ENCODE peak calls at places on chromosomes 5 and 9, in seven cellular contexts. One of them, this sample, is unnamed.

GRCh38 chr9:84261082-84261746 is 79.3 kb downstream of the SLC28A3 start:
- DNase-seq in NCI-H2029: peak
- DNase-seq in A549: peak
- DNase-seq in CD14-positive monocyte: peak
- DNase-seq in GM13977: peak
- DNase-seq in mesenteric fat pad: no peak
- DNase-seq in choroid plexus epithelial cell: peak
- DNase-seq in this sample: peak

GRCh38 chr9:93665566-93666278 is 89.3 kb downstream of the PHF2 start:
- DNase-seq in NCI-H2029: no peak
- DNase-seq in A549: no peak
- DNase-seq in CD14-positive monocyte: peak
- DNase-seq in GM13977: no peak
- DNase-seq in mesenteric fat pad: peak
- DNase-seq in choroid plexus epithelial cell: no peak
- DNase-seq in this sample: no peak

GRCh38 chr9:70491798-70492736 is 77.6 kb upstream of the KLF9 start:
- DNase-seq in NCI-H2029: peak
- DNase-seq in A549: no peak
- DNase-seq in CD14-positive monocyte: no peak
- DNase-seq in GM13977: no peak
- DNase-seq in mesenteric fat pad: no peak
- DNase-seq in choroid plexus epithelial cell: no peak
- DNase-seq in this sample: no peak

GRCh38 chr5:111997308-111998159 is 240.5 kb upstream of the NREP start:
- DNase-seq in NCI-H2029: no peak
- DNase-seq in A549: peak
- DNase-seq in CD14-positive monocyte: no peak
- DNase-seq in GM13977: no peak
- DNase-seq in mesenteric fat pad: no peak
- DNase-seq in choroid plexus epithelial cell: peak
- DNase-seq in this sample: peak

GRCh38 chr9:126844085-126844484 is 16.4 kb upstream of the ZBTB34 start:
- DNase-seq in NCI-H2029: no peak
- DNase-seq in A549: no peak
- DNase-seq in CD14-positive monocyte: no peak
- DNase-seq in GM13977: no peak
- DNase-seq in mesenteric fat pad: no peak
- DNase-seq in choroid plexus epithelial cell: peak
- DNase-seq in this sample: peak

GRCh38 chr9:82606761-82607382 is 456.1 kb downstream of the RASEF start:
- DNase-seq in NCI-H2029: peak
- DNase-seq in A549: peak
- DNase-seq in CD14-positive monocyte: no peak
- DNase-seq in GM13977: peak
- DNase-seq in mesenteric fat pad: no peak
- DNase-seq in choroid plexus epithelial cell: peak
- DNase-seq in this sample: peak

GRCh38 chr9:91714020-91714721 is 235.9 kb downstream of the ROR2 start:
- DNase-seq in NCI-H2029: peak
- DNase-seq in A549: peak
- DNase-seq in CD14-positive monocyte: no peak
- DNase-seq in GM13977: no peak
- DNase-seq in mesenteric fat pad: peak
- DNase-seq in choroid plexus epithelial cell: peak
- DNase-seq in this sample: peak

GRCh38 chr9:137755261-137755927 is 122.2 kb upstream of the CACNA1B start:
- DNase-seq in NCI-H2029: no peak
- DNase-seq in A549: no peak
- DNase-seq in CD14-positive monocyte: no peak
- DNase-seq in GM13977: no peak
- DNase-seq in mesenteric fat pad: peak
- DNase-seq in choroid plexus epithelial cell: no peak
- DNase-seq in this sample: no peak

GRCh38 chr5:120843390-120843980 is 379.4 kb downstream of the PRR16 start:
- DNase-seq in NCI-H2029: no peak
- DNase-seq in A549: no peak
- DNase-seq in CD14-positive monocyte: no peak
- DNase-seq in GM13977: no peak
- DNase-seq in mesenteric fat pad: no peak
- DNase-seq in choroid plexus epithelial cell: no peak
- DNase-seq in this sample: no peak

GRCh38 chr5:153972240-153972639 is 66.5 kb downstream of the FAM114A2 start:
- DNase-seq in NCI-H2029: no peak
- DNase-seq in A549: no peak
- DNase-seq in CD14-positive monocyte: no peak
- DNase-seq in GM13977: no peak
- DNase-seq in mesenteric fat pad: no peak
- DNase-seq in choroid plexus epithelial cell: no peak
- DNase-seq in this sample: no peak

GRCh38 chr5:14144586-14145355 is 1.6 kb downstream of the TRIO start:
- DNase-seq in NCI-H2029: peak
- DNase-seq in A549: peak
- DNase-seq in CD14-positive monocyte: peak
- DNase-seq in GM13977: peak
- DNase-seq in mesenteric fat pad: peak
- DNase-seq in choroid plexus epithelial cell: peak
- DNase-seq in this sample: peak

GRCh38 chr5:79831910-79832309 is 142.3 kb downstream of the CMYA5 start:
- DNase-seq in NCI-H2029: peak
- DNase-seq in A549: no peak
- DNase-seq in CD14-positive monocyte: no peak
- DNase-seq in GM13977: no peak
- DNase-seq in mesenteric fat pad: no peak
- DNase-seq in choroid plexus epithelial cell: no peak
- DNase-seq in this sample: no peak

GRCh38 chr9:117595650-117596049 is 108.6 kb upstream of the TLR4 start:
- DNase-seq in NCI-H2029: no peak
- DNase-seq in A549: no peak
- DNase-seq in CD14-positive monocyte: no peak
- DNase-seq in GM13977: no peak
- DNase-seq in mesenteric fat pad: no peak
- DNase-seq in choroid plexus epithelial cell: no peak
- DNase-seq in this sample: no peak

GRCh38 chr9:35553670-35554543 is 51.2 kb upstream of the TESK1 start:
- DNase-seq in NCI-H2029: no peak
- DNase-seq in A549: peak
- DNase-seq in CD14-positive monocyte: peak
- DNase-seq in GM13977: peak
- DNase-seq in mesenteric fat pad: no peak
- DNase-seq in choroid plexus epithelial cell: peak
- DNase-seq in this sample: peak

GRCh38 chr5:154459015-154459414 is 13.2 kb downstream of the SAP30L start:
- DNase-seq in NCI-H2029: no peak
- DNase-seq in A549: no peak
- DNase-seq in CD14-positive monocyte: no peak
- DNase-seq in GM13977: no peak
- DNase-seq in mesenteric fat pad: no peak
- DNase-seq in choroid plexus epithelial cell: no peak
- DNase-seq in this sample: no peak

GRCh38 chr5:35237580-35238376 is 7.5 kb upstream of the PRLR start:
- DNase-seq in NCI-H2029: no peak
- DNase-seq in A549: peak
- DNase-seq in CD14-positive monocyte: no peak
- DNase-seq in GM13977: no peak
- DNase-seq in mesenteric fat pad: no peak
- DNase-seq in choroid plexus epithelial cell: no peak
- DNase-seq in this sample: peak

GRCh38 chr5:83492331-83492730 is 20.8 kb downstream of the VCAN start:
- DNase-seq in NCI-H2029: no peak
- DNase-seq in A549: peak
- DNase-seq in CD14-positive monocyte: no peak
- DNase-seq in GM13977: no peak
- DNase-seq in mesenteric fat pad: no peak
- DNase-seq in choroid plexus epithelial cell: no peak
- DNase-seq in this sample: no peak

GRCh38 chr9:77016111-77016525 is 3.3 kb upstream of the FOXB2 start:
- DNase-seq in NCI-H2029: no peak
- DNase-seq in A549: no peak
- DNase-seq in CD14-positive monocyte: no peak
- DNase-seq in GM13977: peak
- DNase-seq in mesenteric fat pad: no peak
- DNase-seq in choroid plexus epithelial cell: no peak
- DNase-seq in this sample: no peak

GRCh38 chr9:133558191-133559126 is 24.0 kb downstream of the ADAMTSL2 start:
- DNase-seq in NCI-H2029: no peak
- DNase-seq in A549: no peak
- DNase-seq in CD14-positive monocyte: no peak
- DNase-seq in GM13977: peak
- DNase-seq in mesenteric fat pad: no peak
- DNase-seq in choroid plexus epithelial cell: peak
- DNase-seq in this sample: peak

GRCh38 chr9:133163559-133164208 is at the start of gene GBGT1:
- DNase-seq in NCI-H2029: no peak
- DNase-seq in A549: no peak
- DNase-seq in CD14-positive monocyte: peak
- DNase-seq in GM13977: peak
- DNase-seq in mesenteric fat pad: no peak
- DNase-seq in choroid plexus epithelial cell: peak
- DNase-seq in this sample: no peak

GRCh38 chr5:41776435-41776834 is 93.8 kb downstream of the OXCT1 start:
- DNase-seq in NCI-H2029: no peak
- DNase-seq in A549: no peak
- DNase-seq in CD14-positive monocyte: no peak
- DNase-seq in GM13977: no peak
- DNase-seq in mesenteric fat pad: no peak
- DNase-seq in choroid plexus epithelial cell: peak
- DNase-seq in this sample: peak

GRCh38 chr5:1799602-1800469 is at the start of gene MRPL36:
- DNase-seq in NCI-H2029: peak
- DNase-seq in A549: peak
- DNase-seq in CD14-positive monocyte: peak
- DNase-seq in GM13977: peak
- DNase-seq in mesenteric fat pad: peak
- DNase-seq in choroid plexus epithelial cell: peak
- DNase-seq in this sample: peak

GRCh38 chr5:117065800-117066199 is 491.2 kb upstream of the SEMA6A start:
- DNase-seq in NCI-H2029: no peak
- DNase-seq in A549: no peak
- DNase-seq in CD14-positive monocyte: no peak
- DNase-seq in GM13977: no peak
- DNase-seq in mesenteric fat pad: no peak
- DNase-seq in choroid plexus epithelial cell: no peak
- DNase-seq in this sample: no peak

GRCh38 chr5:69492391-69493234 is at the start of gene OCLN:
- DNase-seq in NCI-H2029: peak
- DNase-seq in A549: peak
- DNase-seq in CD14-positive monocyte: no peak
- DNase-seq in GM13977: peak
- DNase-seq in mesenteric fat pad: no peak
- DNase-seq in choroid plexus epithelial cell: no peak
- DNase-seq in this sample: peak

GRCh38 chr5:133867341-133867740 is 101.1 kb downstream of the C5orf15 start:
- DNase-seq in NCI-H2029: no peak
- DNase-seq in A549: no peak
- DNase-seq in CD14-positive monocyte: no peak
- DNase-seq in GM13977: no peak
- DNase-seq in mesenteric fat pad: no peak
- DNase-seq in choroid plexus epithelial cell: no peak
- DNase-seq in this sample: no peak

GRCh38 chr9:128824911-128825310 is 4.7 kb downstream of the SPOUT1 start:
- DNase-seq in NCI-H2029: no peak
- DNase-seq in A549: no peak
- DNase-seq in CD14-positive monocyte: no peak
- DNase-seq in GM13977: no peak
- DNase-seq in mesenteric fat pad: no peak
- DNase-seq in choroid plexus epithelial cell: no peak
- DNase-seq in this sample: no peak

GRCh38 chr5:82111191-82111590 is 139.4 kb downstream of the ATG10 start:
- DNase-seq in NCI-H2029: no peak
- DNase-seq in A549: no peak
- DNase-seq in CD14-positive monocyte: no peak
- DNase-seq in GM13977: peak
- DNase-seq in mesenteric fat pad: no peak
- DNase-seq in choroid plexus epithelial cell: peak
- DNase-seq in this sample: no peak

This sample was measured in renal cortical epithelial cell.